ENCODE peak calls at places on chromosomes 12 and 14, in six cellular contexts. K is IMR-90, M is neuronal stem cell, B is H9, I is mesenchymal stem cell, L is H1. H is an unnamed sample.

GRCh38 chr12:132610051-132610759 is at the start of gene LRCOL1:
- DNase-seq in K (peak; percentile 90), M (no peak), B (peak; percentile 45), I (peak; percentile 29), L (no peak), H (no peak)

GRCh38 chr14:88079624-88080023 is 74.7 kb downstream of the GPR65 start:
- DNase-seq in K (no peak), M (no peak), B (no peak), I (no peak), L (no peak), H (no peak)

GRCh38 chr14:103735439-103735814 is 19.8 kb downstream of the ZFYVE21 start:
- DNase-seq in K (no peak), M (no peak), B (no peak), I (no peak), L (no peak), H (no peak)

GRCh38 chr12:6949063-6949594 is 2.0 kb upstream of the PTPN6 start:
- DNase-seq in K (no peak), M (no peak), B (no peak), I (no peak), L (no peak), H (no peak)

GRCh38 chr14:101360045-101360931 is 201.0 kb upstream of the DIO3 start:
- DNase-seq in K (no peak), M (no peak), B (no peak), I (no peak), L (no peak), H (no peak)

GRCh38 chr14:76918751-76919421 is 92.7 kb downstream of the LRRC74A start:
- DNase-seq in K (peak; percentile 99), M (no peak), B (peak; percentile 78), I (peak; percentile 99), L (no peak), H (peak; percentile 95)

GRCh38 chr12:49537709-49538601 is 875 bp upstream of the KCNH3 start:
- DNase-seq in K (no peak), M (no peak), B (peak; percentile 64), I (no peak), L (no peak), H (no peak)

GRCh38 chr12:15558915-15559528 is 230.2 kb downstream of the EPS8 start:
- DNase-seq in K (peak; percentile 87), M (no peak), B (no peak), I (no peak), L (no peak), H (no peak)

GRCh38 chr12:130336723-130337475 is 788 bp upstream of the PIWIL1 start:
- DNase-seq in K (no peak), M (no peak), B (no peak), I (no peak), L (no peak), H (no peak)

GRCh38 chr14:55739967-55740707 is 160.1 kb downstream of the KTN1 start:
- DNase-seq in K (no peak), M (no peak), B (no peak), I (no peak), L (no peak), H (no peak)

GRCh38 chr12:21634245-21634644 is 23.4 kb downstream of the LDHB start:
- DNase-seq in K (no peak), M (no peak), B (no peak), I (no peak), L (no peak), H (no peak)

GRCh38 chr12:76236640-76237039 is 111.6 kb downstream of the BBS10 start:
- DNase-seq in K (peak; percentile 54), M (no peak), B (no peak), I (peak; percentile 15), L (peak; percentile 8), H (peak; percentile 29)

GRCh38 chr12:42893802-42894201 is 304.3 kb upstream of the PRICKLE1 start:
- DNase-seq in K (peak; percentile 32), M (no peak), B (no peak), I (no peak), L (no peak), H (no peak)

GRCh38 chr12:57864382-57864781 is 17.9 kb upstream of the CTDSP2 start:
- DNase-seq in K (no peak), M (no peak), B (peak; percentile 72), I (no peak), L (no peak), H (no peak)

GRCh38 chr12:57866308-57867019 is 19.9 kb upstream of the CTDSP2 start:
- DNase-seq in K (no peak), M (no peak), B (no peak), I (no peak), L (no peak), H (no peak)

GRCh38 chr12:57861967-57862366 is 15.4 kb upstream of the CTDSP2 start:
- DNase-seq in K (no peak), M (no peak), B (no peak), I (no peak), L (no peak), H (no peak)

GRCh38 chr12:57863676-57864075 is 17.1 kb upstream of the CTDSP2 start:
- DNase-seq in K (no peak), M (no peak), B (no peak), I (no peak), L (no peak), H (no peak)

GRCh38 chr12:57864811-57865751 is 18.6 kb upstream of the CTDSP2 start:
- DNase-seq in K (peak; percentile 77), M (no peak), B (no peak), I (peak; percentile 88), L (peak; percentile 73), H (peak; percentile 77)
- H3K14ac ChIP-seq in K (peak overlapping the region; percentile 72), M (peak overlapping the region; percentile 58), B (peak overlapping the region; percentile 60), I (no peak overlapping the region), L (no peak overlapping the region), H (peak overlapping the region; percentile 76)

DNA sequence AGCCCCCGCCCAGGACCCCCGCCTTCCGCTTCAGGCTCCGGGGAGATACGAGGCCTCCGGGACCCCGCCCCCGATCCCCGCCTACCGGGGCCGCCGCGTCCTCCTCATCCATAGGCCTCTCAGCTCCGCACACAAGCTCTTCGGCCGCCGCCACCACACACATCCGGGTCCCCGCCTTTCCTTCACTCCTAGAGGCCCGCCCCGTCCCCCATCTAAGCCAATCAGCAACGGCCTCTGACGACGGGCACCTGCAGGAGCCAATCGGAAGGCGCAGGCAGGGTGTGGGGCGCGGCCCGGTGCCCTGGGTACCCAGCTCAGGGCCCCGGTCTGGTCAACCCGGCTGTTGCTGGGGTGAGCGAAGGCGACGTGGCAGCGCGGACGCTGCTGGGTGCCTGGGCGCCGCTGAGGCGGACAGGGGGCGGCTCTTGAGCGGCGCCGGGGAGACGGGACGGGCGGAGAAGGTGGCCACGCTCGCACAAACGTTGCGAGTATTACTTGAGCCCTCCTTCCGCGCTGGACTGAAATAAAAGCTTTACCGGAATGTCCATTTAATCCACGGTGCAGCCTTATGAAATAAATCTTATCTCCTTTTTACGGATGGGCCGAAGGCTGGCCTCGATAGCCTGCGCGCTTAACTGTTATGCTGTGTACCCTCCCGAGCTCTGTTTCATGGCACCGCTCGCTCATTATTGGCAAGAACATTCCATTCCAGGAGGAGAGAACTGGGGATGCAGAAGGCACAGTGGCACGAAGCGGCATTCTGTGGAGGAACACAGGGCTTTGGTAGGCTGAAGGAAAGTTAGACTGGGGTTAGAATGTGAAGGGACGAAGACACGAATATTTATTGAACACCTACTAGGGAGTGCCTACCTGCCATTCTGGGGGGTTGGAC is at the start of gene SPRYD3:
- DNase-seq in K (peak; percentile 96), M (peak; percentile 99), B (peak; percentile 100), I (peak; percentile 98), L (peak; percentile 100), H (peak; percentile 98)
- H3K4ac ChIP-seq in K (peak within 1 kb of the TSS; percentile 99), M (peak within 1 kb of the TSS; percentile 8), B (no peak within 1 kb of the TSS), I (peak within 1 kb of the TSS; percentile 80), L (peak within 1 kb of the TSS; percentile 55), H (peak within 1 kb of the TSS; percentile 87)

DNA sequence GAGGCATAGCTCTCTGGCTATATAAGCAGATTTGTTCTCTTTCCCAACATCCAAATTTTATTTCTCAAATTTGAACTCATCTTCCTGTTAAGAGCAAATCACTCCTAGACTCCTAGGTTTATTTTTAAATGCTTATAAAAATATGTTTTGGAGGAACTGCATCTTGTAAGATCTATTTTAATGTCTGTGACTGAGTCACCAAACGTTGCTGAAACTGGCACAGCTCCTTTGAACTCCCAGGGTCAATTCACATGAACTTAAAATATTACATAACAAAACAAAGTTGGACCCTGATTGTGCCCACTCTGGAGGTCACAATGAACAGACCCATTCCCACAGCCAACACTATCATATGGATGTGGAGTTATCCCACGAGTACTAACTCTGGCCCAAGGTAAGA is 23.9 kb downstream of the ANAPC7 start:
- DNase-seq in K (no peak), M (no peak), B (no peak), I (no peak), L (no peak), H (no peak)
- H3K27ac ChIP-seq in K (no peak overlapping the region), M (no peak overlapping the region), B (no peak overlapping the region), I (no peak overlapping the region), L (no peak overlapping the region), H (no peak overlapping the region)

DNA sequence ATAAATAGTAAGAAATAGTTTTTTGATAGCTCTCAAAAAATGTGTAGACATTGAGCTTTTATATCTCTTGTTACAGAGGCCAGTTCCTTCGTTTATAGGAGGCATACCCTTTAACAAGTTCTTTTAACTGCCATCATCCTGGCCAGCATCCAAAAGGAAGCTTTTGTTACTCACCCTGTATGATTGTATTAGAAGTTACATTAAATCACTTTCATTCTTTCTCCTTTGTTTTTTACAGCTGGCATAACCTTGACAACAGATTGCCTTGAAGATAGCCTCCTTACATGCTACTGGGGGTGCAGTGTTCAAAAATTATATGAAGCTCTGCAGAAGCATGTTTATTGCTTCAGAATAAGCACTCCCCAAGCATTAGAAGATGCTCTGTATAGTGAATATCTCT is 20.1 kb downstream of the CGRRF1 start:
- DNase-seq in K (peak; percentile 68), M (no peak), B (no peak), I (peak; percentile 16), L (no peak), H (no peak)
- H3K14ac ChIP-seq in K (no peak overlapping the region), M (no peak overlapping the region), B (no peak overlapping the region), I (no peak overlapping the region), L (no peak overlapping the region), H (no peak overlapping the region)

DNA sequence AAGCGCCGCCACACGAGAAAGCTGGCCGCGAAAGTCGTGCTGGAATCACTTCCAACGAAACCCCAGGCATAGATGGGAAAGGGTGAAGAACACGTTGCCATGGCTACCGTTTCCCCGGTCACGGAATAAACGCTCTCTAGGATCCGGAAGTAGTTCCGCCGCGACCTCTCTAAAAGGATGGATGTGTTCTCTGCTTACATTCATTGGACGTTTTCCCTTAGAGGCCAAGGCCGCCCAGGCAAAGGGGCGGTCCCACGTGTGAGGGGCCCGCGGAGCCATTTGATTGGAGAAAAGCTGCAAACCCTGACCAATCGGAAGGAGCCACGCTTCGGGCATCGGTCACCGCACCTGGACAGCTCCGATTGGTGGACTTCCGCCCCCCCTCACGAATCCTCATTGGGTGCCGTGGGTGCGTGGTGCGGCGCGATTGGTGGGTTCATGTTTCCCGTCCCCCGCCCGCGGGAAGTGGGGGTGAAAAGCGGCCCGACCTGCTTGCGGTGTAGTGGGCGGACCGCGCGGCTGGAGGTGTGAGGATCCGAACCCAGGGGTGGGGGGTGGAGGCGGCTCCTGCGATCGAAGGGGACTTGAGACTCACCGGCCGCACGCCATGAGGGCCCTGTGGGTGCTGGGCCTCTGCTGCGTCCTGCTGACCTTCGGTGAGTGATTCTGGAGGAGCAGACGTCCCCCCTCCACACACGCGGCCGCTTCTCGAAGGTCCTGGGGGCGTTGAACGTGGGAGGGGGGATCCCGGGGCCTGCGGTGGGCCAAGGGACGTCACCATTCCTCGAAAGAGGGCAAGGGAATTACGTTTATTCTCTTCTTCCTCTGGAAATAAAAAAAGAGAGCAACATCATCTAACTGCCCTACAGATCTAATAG is at the start of gene HSP90B1:
- DNase-seq in K (peak; percentile 100), M (peak; percentile 100), B (peak; percentile 100), I (peak; percentile 100), L (peak; percentile 98), H (peak; percentile 100)
- H3K4ac ChIP-seq in K (peak within 1 kb of the TSS; percentile 97), M (peak within 1 kb of the TSS; percentile 47), B (no peak within 1 kb of the TSS), I (peak within 1 kb of the TSS; percentile 57), L (peak within 1 kb of the TSS; percentile 82), H (peak within 1 kb of the TSS; percentile 99)

H was measured in trophoblast cell.